ENCODE peak calls at places on chromosomes 6 and 20, in ten cellular contexts. T, B, S, N, O, P, K, L, Z and H are unnamed samples.

GRCh38 chr6:158955265-158955664 is 44.7 kb downstream of the RSPH3 start:
- DNase-seq in T (no peak), K (no peak), S (no peak), B (no peak), O (no peak), Z (no peak), N (no peak), L (no peak), P (no peak), H (no peak)

GRCh38 chr6:4950849-4951533 is 52.8 kb downstream of the RPP40 start:
- DNase-seq in P (no peak), N (no peak), O (no peak), S (no peak), T (no peak), Z (no peak), B (no peak), L (no peak), K (no peak), H (no peak)

GRCh38 chr6:73521351-73522254 is 771 bp upstream of the EEF1A1 start:
- DNase-seq in P (no peak), B (no peak), O (peak; percentile 63), K (peak; percentile 88), S (peak; percentile 82), N (no peak), Z (peak; percentile 89), L (peak; percentile 57), T (peak; percentile 61), H (peak; percentile 78)

GRCh38 chr6:16108419-16108818 is 20.5 kb upstream of the MYLIP start:
- DNase-seq in K (no peak), Z (no peak), N (no peak), B (no peak), P (no peak), L (no peak), T (no peak), O (no peak), S (no peak), H (no peak)

GRCh38 chr6:25637946-25638345 is 14.1 kb upstream of the SCGN start:
- DNase-seq in S (no peak), K (no peak), P (no peak), L (no peak), T (no peak), O (no peak), B (no peak), Z (no peak), N (no peak), H (no peak)

GRCh38 chr6:28089054-28089453 is 8.7 kb downstream of the ZNF165 start:
- DNase-seq in S (no peak), O (no peak), L (no peak), P (no peak), T (no peak), K (no peak), N (no peak), Z (no peak), B (no peak), H (no peak)

GRCh38 chr20:63091901-63092659 is 85.3 kb upstream of the BHLHE23 start:
- DNase-seq in L (no peak), S (no peak), Z (peak; percentile 41), K (no peak), P (peak; percentile 42), T (no peak), O (no peak), B (no peak), N (no peak), H (peak; percentile 18)

GRCh38 chr6:111605100-111605748 is 454 bp downstream of the TRAF3IP2 start:
- DNase-seq in Z (peak; percentile 93), L (no peak), B (peak; percentile 36), K (peak; percentile 85), N (no peak), P (peak; percentile 64), S (no peak), O (peak; percentile 40), T (peak; percentile 59), H (peak; percentile 85)

GRCh38 chr6:145042559-145042958 is 692.8 kb downstream of the EPM2A start:
- DNase-seq in L (no peak), N (no peak), T (no peak), B (peak; percentile 2), O (no peak), S (no peak), Z (no peak), P (no peak), K (no peak), H (no peak)

GRCh38 chr6:141421378-141421777 is 711.3 kb upstream of the GJE1 start:
- DNase-seq in L (no peak), P (no peak), T (no peak), O (no peak), N (no peak), S (no peak), B (no peak), Z (no peak), K (peak; percentile 89), H (no peak)

GRCh38 chr20:48690888-48691287 is 136.9 kb downstream of the PREX1 start:
- DNase-seq in S (no peak), O (no peak), T (no peak), B (no peak), N (no peak), L (no peak), Z (no peak), K (no peak), P (peak; percentile 60), H (no peak)

GRCh38 chr20:20410678-20411077 is 42.8 kb downstream of the INSM1 start:
- DNase-seq in S (no peak), K (no peak), L (no peak), P (peak; percentile 71), Z (no peak), T (peak; percentile 28), B (peak; percentile 22), O (no peak), N (no peak), H (peak; percentile 76)

GRCh38 chr20:32823078-32823477 is 3.3 kb downstream of the MAPRE1 start:
- DNase-seq in Z (no peak), L (no peak), O (no peak), N (no peak), S (no peak), P (no peak), K (peak; percentile 86), T (no peak), B (no peak), H (no peak)

GRCh38 chr6:30129818-30130679 is 5.9 kb upstream of the TRIM40 start:
- DNase-seq in T (no peak), Z (no peak), S (no peak), P (no peak), B (no peak), N (no peak), L (no peak), K (no peak), O (no peak), H (no peak)

GRCh38 chr20:52954849-52955248 is 17.3 kb upstream of the TSHZ2 start:
- DNase-seq in S (no peak), O (no peak), P (no peak), T (no peak), B (no peak), Z (no peak), K (no peak), L (no peak), N (no peak), H (no peak)

GRCh38 chr6:16769986-16770376 is 8.7 kb upstream of the ATXN1 start:
- DNase-seq in O (no peak), T (no peak), S (no peak), Z (no peak), L (no peak), B (no peak), K (peak; percentile 87), P (no peak), N (no peak), H (no peak)

GRCh38 chr6:35213161-35213823 is 464 bp upstream of the SCUBE3 start:
- DNase-seq in T (no peak), S (no peak), B (no peak), L (no peak), K (no peak), N (no peak), P (peak; percentile 46), Z (no peak), O (no peak), H (no peak)

GRCh38 chr20:14470231-14470894 is 133.0 kb upstream of the FLRT3 start:
- DNase-seq in Z (no peak), S (no peak), K (no peak), P (no peak), O (no peak), B (no peak), L (no peak), N (no peak), T (no peak), H (no peak)

GRCh38 chr6:132919028-132919427 is 104.7 kb downstream of the RPS12 start:
- DNase-seq in K (no peak), L (no peak), Z (no peak), P (no peak), B (no peak), S (no peak), N (no peak), O (no peak), T (no peak), H (no peak)

GRCh38 chr6:150813993-150814359 is 51.5 kb upstream of the MTHFD1L start:
- DNase-seq in K (peak; percentile 9), S (no peak), N (no peak), Z (no peak), B (no peak), T (no peak), P (no peak), L (no peak), O (no peak), H (no peak)

GRCh38 chr20:22346716-22347115 is 237.7 kb downstream of the FOXA2 start:
- DNase-seq in Z (no peak), L (no peak), N (no peak), K (no peak), O (no peak), B (no peak), P (no peak), T (no peak), S (no peak), H (no peak)